ENCODE peak calls at places on chromosomes 1 and 21, in ten cellular contexts. H is colonic mucosa, T is mucosa of descending colon, U is cardiac muscle cell, X is endothelial cell of umbilical vein, G is neural progenitor cell, N is sigmoid colon, L is fibroblast of lung, Y is transverse colon, D is ovary. W is an unnamed sample.

GRCh38 chr1:243710467-243710866 is 139.6 kb downstream of the AKT3 start:
- DNase-seq in H (no peak), D (no peak), L (no peak), X (no peak), Y (no peak), U (no peak), N (no peak), T (no peak), G (no peak), W (no peak)

GRCh38 chr1:7247683-7248401 is 462.6 kb downstream of the CAMTA1 start:
- DNase-seq in L (no peak), T (no peak), Y (no peak), H (no peak), U (no peak), G (no peak), X (peak; percentile 52), D (no peak), N (no peak), W (no peak)

GRCh38 chr1:241610056-241610815 is 29.9 kb downstream of the CHML start:
- DNase-seq in L (peak; percentile 30), X (peak; percentile 78), Y (peak; percentile 35), N (no peak), D (no peak), H (peak; percentile 64), T (peak; percentile 41), G (peak; percentile 57), U (peak; percentile 9), W (no peak)

GRCh38 chr1:220873087-220873486 is 6.2 kb upstream of the HLX start:
- DNase-seq in L (no peak), X (no peak), Y (no peak), T (no peak), H (no peak), N (no peak), D (no peak), U (no peak), G (no peak), W (no peak)

GRCh38 chr1:155940531-155940992 is 876 bp upstream of the RXFP4 start:
- DNase-seq in G (no peak), H (peak; percentile 79), D (peak; percentile 61), N (no peak), L (peak; percentile 45), T (peak; percentile 68), X (peak; percentile 84), Y (peak; percentile 63), U (peak; percentile 54), W (no peak)

GRCh38 chr21:42835611-42836401 is 43.5 kb downstream of the WDR4 start:
- DNase-seq in G (no peak), H (peak; percentile 12), D (no peak), N (no peak), T (no peak), X (no peak), U (no peak), L (no peak), Y (no peak), W (no peak)

GRCh38 chr1:36520771-36521420 is 38.2 kb upstream of the CSF3R start:
- DNase-seq in L (no peak), Y (no peak), X (no peak), T (no peak), N (peak; percentile 27), D (no peak), G (no peak), H (no peak), U (no peak), W (no peak)

GRCh38 chr1:203145321-203146041 is 18.0 kb downstream of the ADORA1 start:
- DNase-seq in U (no peak), Y (no peak), G (no peak), H (no peak), N (no peak), X (no peak), D (no peak), T (no peak), L (no peak), W (no peak)

GRCh38 chr1:46800742-46801141 is 1.9 kb downstream of the CYP4B1 start:
- DNase-seq in T (no peak), Y (no peak), L (no peak), N (no peak), H (no peak), X (no peak), U (no peak), D (no peak), G (no peak), W (no peak)

GRCh38 chr1:176896216-176896615 is 268.3 kb downstream of the ASTN1 start:
- DNase-seq in N (no peak), X (no peak), Y (no peak), D (no peak), G (no peak), U (no peak), H (no peak), T (no peak), L (no peak), W (no peak)

GRCh38 chr1:62978056-62978455 is 194.1 kb downstream of the ATG4C start:
- DNase-seq in L (no peak), U (no peak), N (no peak), H (no peak), D (no peak), G (no peak), X (no peak), T (no peak), Y (no peak), W (no peak)

GRCh38 chr1:184299076-184299790 is 87.6 kb upstream of the C1orf21 start:
- DNase-seq in H (no peak), D (no peak), T (no peak), X (peak; percentile 63), Y (no peak), G (no peak), U (no peak), L (peak; percentile 95), N (no peak), W (peak; percentile 28)

GRCh38 chr1:195686764-195687163 is 921.5 kb downstream of the KCNT2 start:
- DNase-seq in T (no peak), L (no peak), N (no peak), G (no peak), D (no peak), Y (no peak), X (no peak), H (no peak), U (no peak), W (no peak)

GRCh38 chr1:21663251-21663950 is 5.8 kb downstream of the RAP1GAP start:
- DNase-seq in D (no peak), Y (no peak), N (peak; percentile 40), L (no peak), U (no peak), X (no peak), H (no peak), G (no peak), T (peak; percentile 9), W (no peak)

DNA sequence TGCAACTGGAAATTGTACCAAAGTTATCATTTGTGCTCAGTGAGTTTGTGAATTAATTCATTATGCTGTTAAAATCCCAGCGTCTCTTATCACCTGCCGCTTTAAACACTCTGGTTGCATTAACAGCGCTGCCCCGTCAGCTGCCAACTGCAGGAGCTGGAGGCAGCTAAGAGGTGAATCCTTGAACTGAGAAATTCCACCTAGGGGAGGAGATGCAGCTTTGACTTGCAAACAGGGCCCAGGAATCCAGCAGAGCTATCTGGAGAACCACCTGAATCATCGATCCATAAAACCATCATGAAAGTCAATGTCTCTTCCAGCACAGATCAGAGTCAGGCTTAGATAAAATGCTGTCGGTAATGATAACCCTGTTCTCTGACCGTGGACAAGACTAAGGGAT is 140.7 kb upstream of the PTBP2 start:
- DNase-seq in N (no peak), G (peak; percentile 25), X (no peak), Y (no peak), T (no peak), H (no peak), L (no peak), D (no peak), U (peak; percentile 27), W (no peak)
- TF ChIP-seq CTCF in N (no peak), G (no peak), X (no peak), Y (no peak), T (no peak), H (no peak), L (no peak), D (no peak), U (no peak), W (no peak)

DNA sequence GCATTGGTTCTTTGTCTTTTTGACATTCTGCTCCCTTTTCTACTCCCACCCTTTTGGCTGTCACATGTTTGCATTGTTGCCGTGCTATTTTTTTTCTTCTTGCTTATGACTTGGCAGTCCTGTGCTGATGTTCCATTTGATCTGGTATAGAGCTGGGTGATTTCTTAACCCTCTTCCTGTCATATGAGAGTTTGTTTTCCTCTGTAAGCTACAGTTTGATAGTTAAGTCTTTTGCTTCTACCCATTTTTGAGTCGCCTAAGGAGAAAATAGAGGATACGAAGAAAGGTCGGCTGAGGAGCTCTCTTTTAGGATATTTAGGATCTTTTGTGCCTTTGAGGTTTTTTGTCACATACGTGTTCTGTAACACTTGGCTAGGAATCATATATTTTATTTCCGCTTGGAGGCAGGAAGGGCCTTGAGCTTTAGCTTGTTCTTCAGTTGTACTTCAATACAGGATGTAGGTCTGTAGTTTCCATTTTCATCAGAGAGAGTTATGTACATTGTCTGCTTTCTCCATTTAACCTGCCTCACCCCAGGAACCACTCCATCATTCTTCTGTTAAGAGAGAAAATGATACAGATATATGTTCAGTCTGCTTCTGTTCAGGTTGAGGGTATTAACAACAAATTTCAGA is 150.7 kb downstream of the BACH1 start:
- DNase-seq in L (no peak), T (no peak), X (no peak), Y (no peak), N (no peak), U (no peak), G (no peak), H (no peak), D (no peak), W (no peak)
- H3K4me3 ChIP-seq in L (no peak overlapping the region), T (no peak overlapping the region), X (no peak overlapping the region), Y (no peak overlapping the region), N (no peak overlapping the region), U (no peak overlapping the region), G (no peak overlapping the region), H (no peak overlapping the region), D (no peak overlapping the region), W (no peak overlapping the region)

DNA sequence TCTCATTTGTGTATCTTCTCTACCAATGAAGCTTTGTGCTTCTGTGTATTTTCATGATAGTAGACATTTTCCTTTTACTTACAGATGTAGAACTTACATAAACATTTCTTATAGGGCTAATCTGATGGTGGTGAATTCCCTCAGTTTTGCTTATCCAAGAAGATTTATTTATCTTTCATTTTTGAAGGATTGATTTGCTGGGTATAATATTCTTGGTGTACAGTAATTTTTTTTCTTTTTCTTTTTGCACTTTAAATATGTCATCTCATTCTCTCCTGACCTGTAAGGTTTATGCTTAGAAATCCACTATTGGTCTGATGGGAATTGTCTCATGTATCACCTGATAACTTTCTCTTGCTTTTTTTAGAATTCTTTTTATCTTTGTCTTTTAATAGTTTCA is 127.6 kb upstream of the KCTD3 start:
- DNase-seq in L (no peak), N (no peak), U (no peak), G (no peak), X (no peak), T (no peak), H (no peak), Y (no peak), D (no peak), W (no peak)
- H3K36me3 ChIP-seq in L (no peaks in the 10 kb centered on the region), N (no peaks in the 10 kb centered on the region), U (no peaks in the 10 kb centered on the region), G (no peaks in the 10 kb centered on the region), X (no peaks in the 10 kb centered on the region), T (no peaks in the 10 kb centered on the region), H (no peaks in the 10 kb centered on the region), Y (no peaks in the 10 kb centered on the region), D (no peaks in the 10 kb centered on the region), W (no peaks in the 10 kb centered on the region)

GRCh38 chr1:98884864-98885263 is 119.8 kb downstream of the PLPPR5 start:
- DNase-seq in X (no peak), L (no peak), G (no peak), D (no peak), U (no peak), Y (no peak), N (no peak), H (no peak), T (no peak), W (no peak)

GRCh38 chr1:98881911-98882310 is 122.8 kb downstream of the PLPPR5 start:
- DNase-seq in L (no peak), N (no peak), H (no peak), G (no peak), D (no peak), Y (no peak), T (no peak), X (no peak), U (no peak), W (no peak)
- TF ChIP-seq CTCF in L (no peak), N (no peak), H (no peak), G (no peak), D (no peak), Y (no peak), T (no peak), X (no peak), U (no peak), W (no peak)

W was measured in kidney epithelial cell.